ENCODE peak calls at places on chromosome 19, in five cellular contexts. L is AG08395; I is T-cell; W is brain microvascular endothelial cell; Q is stimulated activated CD4-positive, alpha-beta T cell treated with anti-CD3 and anti-CD28 coated beads, Interleukin-4, amount 100 ng/mL, for 48 hours. K is an unnamed sample.

GRCh38 chr19:16659464-16659831 is 496 bp downstream of the SMIM7 start:
- DNase-seq in Q (no peak), L (no peak), W (no peak), I (no peak), K (no peak)

GRCh38 chr19:13037161-13037560 is 41.9 kb downstream of the NFIX start:
- DNase-seq in Q (no peak), W (peak), I (no peak), L (peak), K (no peak)

GRCh38 chr19:31612873-31613272 is 263.6 kb upstream of the TSHZ3 start:
- DNase-seq in I (no peak), L (no peak), Q (no peak), W (no peak), K (no peak)

GRCh38 chr19:440391-441212 is 20.2 kb downstream of the SHC2 start:
- DNase-seq in W (no peak), L (no peak), Q (no peak), I (no peak), K (no peak)

GRCh38 chr19:43532571-43532961 is 422 bp upstream of the ZNF575 start:
- DNase-seq in I (no peak), Q (no peak), L (no peak), W (no peak), K (no peak)

GRCh38 chr19:46755077-46755852 is 9.0 kb upstream of the STRN4 start:
- DNase-seq in I (no peak), L (peak), W (no peak), Q (no peak), K (no peak)

GRCh38 chr19:55097864-55098715 is 19.3 kb downstream of the PPP1R12C start:
- DNase-seq in W (no peak), Q (no peak), L (no peak), I (no peak), K (no peak)

GRCh38 chr19:17406887-17407196 is 1.4 kb upstream of the BST2 start:
- DNase-seq in W (no peak), L (no peak), I (no peak), Q (no peak), K (no peak)

GRCh38 chr19:44553478-44554171 is 24.1 kb upstream of the CEACAM20 start:
- DNase-seq in W (peak), Q (no peak), I (no peak), L (no peak), K (no peak)

GRCh38 chr19:15759962-15760565 is 22.3 kb downstream of the OR10H3 start:
- DNase-seq in W (no peak), Q (no peak), I (no peak), L (no peak), K (no peak)

GRCh38 chr19:44752816-44753618 is 4.5 kb downstream of the BCL3 start:
- DNase-seq in L (peak), W (peak), Q (peak), I (peak), K (peak)

GRCh38 chr19:38204728-38205127 is 19.3 kb downstream of the DPF1 start:
- DNase-seq in W (no peak), I (no peak), Q (no peak), L (no peak), K (no peak)

K was measured in GM04504.